ENCODE peak calls at places on chromosomes 12 and 14, in ten cellular contexts. H is ovary; D is left colon; X is nephron progenitor cell; J is amniotic epithelial cell; G is AG04450; W is kidney tubule cell; V is dorsolateral prefrontal cortex; B is astrocyte of the spinal cord; L is activated CD4-positive, CD25-positive, alpha-beta regulatory T cell. O is an unnamed sample.

GRCh38 chr12:86264451-86265328 is 8.5 kb upstream of the MGAT4C start:
- DNase-seq in H (no peak), D (peak), X (peak), J (no peak), G (no peak), W (peak), V (no peak), B (no peak), L (no peak), O (peak)

GRCh38 chr14:103593577-103593976 is 30.8 kb downstream of the COA8 start:
- DNase-seq in H (no peak), D (no peak), X (no peak), J (no peak), G (no peak), W (no peak), V (no peak), B (no peak), L (no peak), O (no peak)

GRCh38 chr12:103561174-103561573 is 25.9 kb upstream of the STAB2 start:
- DNase-seq in H (no peak), D (no peak), X (no peak), J (peak), G (no peak), W (peak), V (no peak), B (peak), L (no peak), O (no peak)

GRCh38 chr12:53048033-53048779 is 1.7 kb upstream of the TNS2 start:
- DNase-seq in H (peak), D (peak), X (no peak), J (no peak), G (no peak), W (peak), V (peak), B (no peak), L (no peak), O (peak)

GRCh38 chr12:40566246-40566645 is 126.0 kb upstream of the CNTN1 start:
- DNase-seq in H (no peak), D (no peak), X (no peak), J (no peak), G (no peak), W (peak), V (no peak), B (no peak), L (no peak), O (no peak)

GRCh38 chr12:77941396-77941795 is 110.7 kb downstream of the NAV3 start:
- DNase-seq in H (no peak), D (no peak), X (no peak), J (no peak), G (no peak), W (peak), V (no peak), B (peak), L (no peak), O (no peak)

GRCh38 chr14:103231376-103232019 is 102.5 kb upstream of the EIF5 start:
- DNase-seq in H (no peak), D (no peak), X (no peak), J (no peak), G (no peak), W (no peak), V (no peak), B (no peak), L (no peak), O (no peak)

GRCh38 chr12:6950401-6950801 is 755 bp upstream of the PTPN6 start:
- DNase-seq in H (peak), D (no peak), X (no peak), J (no peak), G (no peak), W (no peak), V (no peak), B (no peak), L (peak), O (no peak)

GRCh38 chr12:24425601-24425970 is 476.1 kb upstream of the SOX5 start:
- DNase-seq in H (no peak), D (no peak), X (no peak), J (peak), G (peak), W (no peak), V (no peak), B (peak), L (no peak), O (no peak)

GRCh38 chr14:103527408-103528157 is 1.4 kb upstream of the TRMT61A start:
- DNase-seq in H (no peak), D (no peak), X (no peak), J (no peak), G (no peak), W (peak), V (no peak), B (no peak), L (no peak), O (peak)

GRCh38 chr12:111850526-111850925 is 8.5 kb downstream of the MAPKAPK5 start:
- DNase-seq in H (no peak), D (no peak), X (no peak), J (no peak), G (no peak), W (no peak), V (no peak), B (no peak), L (no peak), O (no peak)

GRCh38 chr14:68403794-68404522 is 388.9 kb downstream of the ZFP36L1 start:
- DNase-seq in H (no peak), D (no peak), X (no peak), J (peak), G (no peak), W (no peak), V (no peak), B (no peak), L (no peak), O (no peak)

GRCh38 chr12:132444957-132445883 is 44.7 kb upstream of the FBRSL1 start:
- DNase-seq in H (no peak), D (no peak), X (no peak), J (no peak), G (no peak), W (no peak), V (peak), B (no peak), L (peak), O (peak)

GRCh38 chr12:32032205-32032810 is 73.1 kb downstream of the RESF1 start:
- DNase-seq in H (no peak), D (no peak), X (no peak), J (no peak), G (no peak), W (no peak), V (no peak), B (peak), L (no peak), O (no peak)

GRCh38 chr12:76863811-76864210 is 15.0 kb downstream of the CSRP2 start:
- DNase-seq in H (no peak), D (no peak), X (no peak), J (no peak), G (no peak), W (no peak), V (no peak), B (no peak), L (no peak), O (no peak)

GRCh38 chr14:33509927-33510535 is 440.8 kb downstream of the EGLN3 start:
- DNase-seq in H (peak), D (no peak), X (peak), J (peak), G (no peak), W (peak), V (no peak), B (peak), L (no peak), O (no peak)

GRCh38 chr12:32499048-32499447 is 99.7 kb downstream of the FGD4 start:
- DNase-seq in H (no peak), D (no peak), X (no peak), J (no peak), G (no peak), W (no peak), V (no peak), B (no peak), L (no peak), O (no peak)